ENCODE peak calls at places on chromosome X, in seven cellular contexts. B is osteoblast; I is transverse colon; G is naive thymus-derived CD4-positive, alpha-beta T cell; H is aorta; P is ovary; Y is GM12878. E is an unnamed sample.

GRCh38 chrX:69718102-69718501 is 102.2 kb downstream of the EDA start:
- DNase-seq in H (no peak), P (no peak), Y (no peak), B (no peak), I (no peak), G (no peak), E (no peak)

GRCh38 chrX:133933316-133933715 is 52.1 kb downstream of the GPC3 start:
- DNase-seq in P (no peak), H (no peak), I (no peak), Y (no peak), G (no peak), B (no peak), E (no peak)

GRCh38 chrX:9438950-9439494 is 25.8 kb upstream of the TBL1X start:
- DNase-seq in G (no peak), P (no peak), B (no peak), H (no peak), Y (no peak), I (no peak), E (no peak)

GRCh38 chrX:107826286-107827136 is 845 bp downstream of the MID2 start:
- DNase-seq in B (peak; percentile 84), H (peak; percentile 79), I (peak; percentile 14), Y (no peak), P (peak; percentile 27), G (peak; percentile 47), E (no peak)

GRCh38 chrX:57528670-57529255 is 63.0 kb upstream of the ZXDB start:
- DNase-seq in G (no peak), I (no peak), H (no peak), P (no peak), B (no peak), Y (no peak), E (no peak)

GRCh38 chrX:38837389-38837788 is 36.1 kb downstream of the MID1IP1 start:
- DNase-seq in Y (no peak), I (no peak), B (no peak), P (no peak), G (no peak), H (no peak), E (no peak)

GRCh38 chrX:86946569-86946968 is 571.0 kb upstream of the KLHL4 start:
- DNase-seq in P (no peak), I (no peak), B (peak; percentile 8), G (no peak), H (no peak), Y (peak; percentile 1), E (no peak)

GRCh38 chrX:79270401-79270800 is 96.7 kb downstream of the ITM2A start:
- DNase-seq in B (no peak), Y (peak; percentile 63), H (peak; percentile 59), P (peak; percentile 22), G (peak; percentile 58), I (peak; percentile 54), E (no peak)

DNA sequence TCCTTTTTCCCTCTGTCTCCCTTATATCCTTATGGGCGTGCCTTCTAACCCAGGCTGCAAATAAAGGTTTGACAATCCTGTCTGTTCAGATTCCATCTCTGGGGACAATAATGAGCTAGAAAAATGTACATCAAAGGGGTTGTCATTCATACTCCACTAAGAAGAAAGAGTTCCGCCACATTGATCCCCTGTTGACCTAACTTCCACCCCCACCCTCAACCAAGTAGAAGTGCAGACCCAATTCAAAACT is 541 bp upstream of the GABRA3 start:
- DNase-seq in H (no peak), P (no peak), Y (no peak), B (no peak), I (no peak), G (no peak), E (no peak)
- H3K9me3 ChIP-seq in H (no peaks in the 10 kb centered on the region), P (no peaks in the 10 kb centered on the region), Y (no peaks in the 10 kb centered on the region), B (no peaks in the 10 kb centered on the region), I (no peaks in the 10 kb centered on the region), G (no peaks in the 10 kb centered on the region), E (peaks cover 11% of the 10 kb centered on the region)

GRCh38 chrX:151724563-151725337 is 8.9 kb downstream of the FATE1 start:
- DNase-seq in H (peak; percentile 54), G (no peak), P (no peak), Y (no peak), B (no peak), I (no peak), E (no peak)

GRCh38 chrX:151727346-151727745 is 7.2 kb upstream of the CNGA2 start:
- DNase-seq in H (peak; percentile 38), Y (no peak), P (no peak), B (no peak), I (no peak), G (no peak), E (no peak)

GRCh38 chrX:151725338-151725614 is 9.3 kb upstream of the CNGA2 start:
- DNase-seq in H (peak; percentile 58), Y (no peak), I (no peak), G (no peak), B (no peak), P (no peak), E (no peak)

GRCh38 chrX:151729056-151729725 is 5.4 kb upstream of the CNGA2 start:
- DNase-seq in H (peak; percentile 44), G (no peak), I (no peak), P (no peak), B (no peak), Y (no peak), E (no peak)

GRCh38 chrX:151726751-151727150 is 7.8 kb upstream of the CNGA2 start:
- DNase-seq in G (no peak), Y (no peak), H (peak; percentile 27), P (no peak), I (no peak), B (no peak), E (no peak)
- H3K9me3 ChIP-seq in G (no peaks in the 10 kb centered on the region), Y (no peaks in the 10 kb centered on the region), H (no peaks in the 10 kb centered on the region), P (no peaks in the 10 kb centered on the region), I (no peaks in the 10 kb centered on the region), B (no peaks in the 10 kb centered on the region), E (no peaks in the 10 kb centered on the region)

GRCh38 chrX:148658115-148658725 is 157.8 kb downstream of the AFF2 start:
- DNase-seq in B (no peak), H (no peak), G (no peak), P (no peak), I (no peak), Y (no peak), E (no peak)
- H3K9me3 ChIP-seq in B (no peaks in the 10 kb centered on the region), H (no peaks in the 10 kb centered on the region), G (no peaks in the 10 kb centered on the region), P (no peaks in the 10 kb centered on the region), I (no peaks in the 10 kb centered on the region), Y (no peaks in the 10 kb centered on the region), E (no peaks in the 10 kb centered on the region)

GRCh38 chrX:20015422-20015821 is 24.6 kb upstream of the BCLAF3 start:
- DNase-seq in I (no peak), H (no peak), Y (no peak), P (no peak), B (no peak), G (no peak), E (no peak)
- H3K9me3 ChIP-seq in I (no peaks in the 10 kb centered on the region), H (no peaks in the 10 kb centered on the region), Y (no peaks in the 10 kb centered on the region), P (no peaks in the 10 kb centered on the region), B (peaks cover 7% of the 10 kb centered on the region), G (no peaks in the 10 kb centered on the region), E (peaks cover 33% of the 10 kb centered on the region)

DNA sequence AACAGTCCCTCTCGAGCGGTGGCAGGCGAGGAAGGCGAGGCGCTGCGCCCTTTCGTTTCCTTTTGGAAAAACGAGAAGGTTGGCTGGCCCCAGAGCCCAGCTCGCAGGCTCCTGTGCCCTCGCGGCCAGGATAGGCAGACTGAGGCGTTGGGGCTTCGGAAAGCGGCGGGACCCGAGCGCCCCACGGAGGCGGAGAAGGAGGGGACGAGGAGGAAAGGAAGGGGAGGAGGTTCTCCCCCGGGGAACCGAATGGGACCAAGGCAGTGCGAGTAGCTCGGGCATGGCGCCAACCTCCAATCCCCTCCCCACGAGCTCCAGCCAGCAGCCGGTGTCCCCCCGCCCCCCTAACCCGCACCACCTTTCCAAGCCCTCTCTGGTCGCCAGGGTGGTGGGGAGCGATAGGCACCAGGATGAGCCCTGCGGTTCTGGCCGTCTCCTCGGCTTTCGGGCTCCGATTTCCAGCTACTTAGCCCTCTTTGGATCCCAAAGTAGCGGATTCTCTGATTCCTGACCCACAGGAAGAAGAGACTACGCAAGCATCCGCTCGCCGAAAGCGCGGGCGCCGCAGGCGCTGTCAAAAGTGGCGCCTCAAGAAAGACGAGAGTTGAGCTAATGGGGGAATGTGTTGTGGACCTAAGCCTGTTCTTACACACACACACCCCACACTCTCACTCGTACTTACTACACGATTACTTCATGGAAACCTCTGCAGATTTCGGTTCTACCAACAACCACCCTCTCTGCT is 15.2 kb upstream of the ZIC3 start:
- DNase-seq in P (no peak), G (no peak), B (no peak), H (no peak), Y (no peak), I (no peak), E (no peak)
- H3K9me3 ChIP-seq in P (no peaks in the 10 kb centered on the region), G (no peaks in the 10 kb centered on the region), B (no peaks in the 10 kb centered on the region), H (no peaks in the 10 kb centered on the region), Y (no peaks in the 10 kb centered on the region), I (no peaks in the 10 kb centered on the region), E (no peaks in the 10 kb centered on the region)

GRCh38 chrX:28042826-28043564 is 61.7 kb upstream of the DCAF8L1 start:
- DNase-seq in I (no peak), G (no peak), P (no peak), H (no peak), Y (no peak), B (no peak), E (peak; percentile 21)

GRCh38 chrX:28042260-28042659 is 61.0 kb upstream of the DCAF8L1 start:
- DNase-seq in Y (no peak), H (no peak), P (no peak), I (no peak), G (no peak), B (no peak), E (no peak)

GRCh38 chrX:28039258-28039657 is 58.0 kb upstream of the DCAF8L1 start:
- DNase-seq in Y (no peak), P (no peak), H (no peak), I (no peak), G (no peak), B (no peak), E (peak; percentile 49)
- H3K9me3 ChIP-seq in Y (no peaks in the 10 kb centered on the region), P (no peaks in the 10 kb centered on the region), H (no peaks in the 10 kb centered on the region), I (no peaks in the 10 kb centered on the region), G (no peaks in the 10 kb centered on the region), B (peaks cover 2% of the 10 kb centered on the region), E (no peaks in the 10 kb centered on the region)

E was measured in right atrium auricular region.